ENCODE peak calls at places on chromosomes 7 and 10, in four cellular contexts. One of them, this sample, is unnamed.

GRCh38 chr10:127908106-127908957 is 1.4 kb downstream of the PTPRE start:
- DNase-seq in PC-3: peak; percentile 82
- DNase-seq in hepatocyte: no peak
- DNase-seq in AG09309: peak; percentile 42
- DNase-seq in this sample: peak; percentile 42

GRCh38 chr10:49139866-49140195 is 6.0 kb upstream of the FAM170B start:
- DNase-seq in PC-3: peak; percentile 95
- DNase-seq in hepatocyte: no peak
- DNase-seq in AG09309: peak; percentile 82
- DNase-seq in this sample: no peak

GRCh38 chr7:44268671-44269070 is 56.7 kb downstream of the CAMK2B start:
- DNase-seq in AG09309: no peak
- DNase-seq in hepatocyte: no peak
- DNase-seq in PC-3: no peak
- DNase-seq in this sample: no peak

GRCh38 chr10:50576245-50576815 is 47.4 kb downstream of the SGMS1 start:
- DNase-seq in PC-3: peak; percentile 80
- DNase-seq in AG09309: no peak
- DNase-seq in hepatocyte: no peak
- DNase-seq in this sample: peak; percentile 24

GRCh38 chr7:27198138-27198841 is 1.6 kb downstream of the HOXA13 start:
- DNase-seq in AG09309: no peak
- DNase-seq in PC-3: peak; percentile 31
- DNase-seq in hepatocyte: no peak
- DNase-seq in this sample: no peak

GRCh38 chr10:132298038-132298935 is 9.5 kb downstream of the STK32C start:
- DNase-seq in PC-3: no peak
- DNase-seq in AG09309: no peak
- DNase-seq in hepatocyte: no peak
- DNase-seq in this sample: no peak

GRCh38 chr10:48523820-48524758 is 80.8 kb downstream of the ARHGAP22 start:
- DNase-seq in hepatocyte: peak; percentile 23
- DNase-seq in PC-3: peak; percentile 37
- DNase-seq in AG09309: no peak
- DNase-seq in this sample: peak; percentile 54

GRCh38 chr7:92609921-92610518 is 19.8 kb upstream of the FAM133B start:
- DNase-seq in hepatocyte: no peak
- DNase-seq in AG09309: no peak
- DNase-seq in PC-3: peak; percentile 41
- DNase-seq in this sample: no peak

GRCh38 chr7:27910341-27910740 is 170.4 kb downstream of the TAX1BP1 start:
- DNase-seq in hepatocyte: no peak
- DNase-seq in PC-3: no peak
- DNase-seq in AG09309: no peak
- DNase-seq in this sample: no peak

GRCh38 chr7:50341709-50342108 is 37.2 kb downstream of the IKZF1 start:
- DNase-seq in AG09309: no peak
- DNase-seq in hepatocyte: no peak
- DNase-seq in PC-3: no peak
- DNase-seq in this sample: no peak

GRCh38 chr10:88515235-88515634 is 67.9 kb downstream of the RNLS start:
- DNase-seq in AG09309: no peak
- DNase-seq in PC-3: no peak
- DNase-seq in hepatocyte: no peak
- DNase-seq in this sample: no peak

GRCh38 chr7:78760620-78761355 is 692.7 kb downstream of the MAGI2 start:
- DNase-seq in PC-3: peak; percentile 12
- DNase-seq in hepatocyte: no peak
- DNase-seq in AG09309: no peak
- DNase-seq in this sample: no peak

GRCh38 chr10:74704629-74705360 is 121.6 kb upstream of the KAT6B start:
- DNase-seq in PC-3: peak; percentile 95
- DNase-seq in hepatocyte: no peak
- DNase-seq in AG09309: no peak
- DNase-seq in this sample: no peak

GRCh38 chr10:29634764-29635625 is at the start of gene SVIL:
- DNase-seq in AG09309: no peak
- DNase-seq in hepatocyte: peak; percentile 74
- DNase-seq in PC-3: peak; percentile 33
- DNase-seq in this sample: no peak

GRCh38 chr10:13716161-13717071 is 129.7 kb downstream of the PRPF18 start:
- DNase-seq in AG09309: no peak
- DNase-seq in PC-3: no peak
- DNase-seq in hepatocyte: no peak
- DNase-seq in this sample: no peak

GRCh38 chr10:124875596-124875995 is 66.3 kb upstream of the ZRANB1 start:
- DNase-seq in AG09309: peak; percentile 17
- DNase-seq in PC-3: peak; percentile 7
- DNase-seq in hepatocyte: no peak
- DNase-seq in this sample: no peak

GRCh38 chr7:45120-46090 is 147.0 kb upstream of the FAM20C start:
- DNase-seq in PC-3: no peak
- DNase-seq in AG09309: no peak
- DNase-seq in hepatocyte: no peak
- DNase-seq in this sample: no peak

GRCh38 chr7:100674441-100675407 is 1.2 kb downstream of the GNB2 start:
- DNase-seq in PC-3: no peak
- DNase-seq in hepatocyte: peak; percentile 60
- DNase-seq in AG09309: no peak
- DNase-seq in this sample: no peak

GRCh38 chr7:47576031-47576908 is 5.6 kb downstream of the TNS3 start:
- DNase-seq in hepatocyte: peak; percentile 78
- DNase-seq in PC-3: peak; percentile 96
- DNase-seq in AG09309: no peak
- DNase-seq in this sample: peak; percentile 97

GRCh38 chr7:50342616-50343114 is 38.1 kb downstream of the IKZF1 start:
- DNase-seq in hepatocyte: no peak
- DNase-seq in PC-3: no peak
- DNase-seq in AG09309: no peak
- DNase-seq in this sample: no peak

GRCh38 chr7:132580277-132580676 is 4.0 kb upstream of the PLXNA4 start:
- DNase-seq in hepatocyte: peak; percentile 22
- DNase-seq in AG09309: no peak
- DNase-seq in PC-3: peak; percentile 54
- DNase-seq in this sample: no peak

DNA sequence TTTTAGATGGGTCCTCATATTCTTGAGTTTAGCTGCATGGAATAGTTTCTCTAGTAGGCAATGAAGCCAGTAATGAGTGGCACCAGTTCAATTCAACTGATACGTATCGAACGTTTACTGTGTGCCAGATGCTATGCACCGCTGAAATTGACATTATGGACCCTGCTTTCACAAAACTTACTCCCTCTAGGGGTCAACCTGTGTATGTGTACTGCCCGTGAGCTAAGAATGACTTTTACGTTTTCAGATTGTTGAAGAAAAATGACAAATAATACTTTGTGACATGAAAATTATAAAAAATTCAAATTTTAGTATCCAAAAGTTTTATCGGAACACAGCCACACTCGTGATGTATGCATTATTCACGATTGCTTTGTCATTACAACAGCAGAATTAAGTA is 95.5 kb downstream of the ZMYND11 start:
- DNase-seq in hepatocyte: no peak
- DNase-seq in PC-3: peak; percentile 27
- DNase-seq in AG09309: no peak
- DNase-seq in this sample: no peak
- TF ChIP-seq CTCF in hepatocyte: peak; percentile 19
- TF ChIP-seq CTCF in PC-3: peak; percentile 60
- TF ChIP-seq CTCF in AG09309: peak; percentile 43
- TF ChIP-seq CTCF in this sample: peak; percentile 25

GRCh38 chr10:112435013-112435619 is 11.6 kb downstream of the ZDHHC6 start:
- DNase-seq in AG09309: peak; percentile 16
- DNase-seq in hepatocyte: peak; percentile 43
- DNase-seq in PC-3: peak; percentile 60
- DNase-seq in this sample: no peak
- TF ChIP-seq CTCF in AG09309: no peak
- TF ChIP-seq CTCF in hepatocyte: peak; percentile 64
- TF ChIP-seq CTCF in PC-3: peak; percentile 68
- TF ChIP-seq CTCF in this sample: peak; percentile 35

DNA sequence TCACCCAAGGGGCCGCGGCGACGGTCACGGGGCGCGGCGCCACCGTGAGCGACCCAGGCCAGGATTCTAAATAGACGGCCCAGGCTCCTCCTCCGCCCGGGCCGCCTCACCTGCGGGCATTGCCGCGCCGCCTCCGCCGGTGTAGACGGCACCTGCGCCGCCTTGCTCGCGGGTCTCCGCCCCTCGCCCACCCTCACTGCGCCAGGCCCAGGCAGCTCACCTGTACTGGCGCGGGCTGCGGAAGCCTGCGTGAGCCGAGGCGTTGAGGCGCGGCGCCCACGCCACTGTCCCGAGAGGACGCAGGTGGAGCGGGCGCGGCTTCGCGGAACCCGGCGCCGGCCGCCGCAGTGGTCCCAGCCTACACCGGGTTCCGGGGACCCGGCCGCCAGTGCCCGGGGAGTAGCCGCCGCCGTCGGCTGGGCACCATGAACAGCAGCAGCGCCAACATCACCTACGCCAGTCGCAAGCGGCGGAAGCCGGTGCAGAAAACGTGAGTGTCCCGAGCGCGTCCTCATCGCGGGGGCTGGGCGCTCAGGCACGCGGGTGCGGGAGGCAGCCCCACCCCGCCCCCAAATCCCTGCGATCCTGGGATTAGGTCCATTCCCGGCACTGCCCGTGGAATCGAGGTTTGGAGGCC is 506 bp downstream of the AHR start:
- DNase-seq in PC-3: peak; percentile 41
- DNase-seq in hepatocyte: peak; percentile 63
- DNase-seq in AG09309: no peak
- DNase-seq in this sample: peak; percentile 70
- TF ChIP-seq CTCF in PC-3: no peak
- TF ChIP-seq CTCF in hepatocyte: no peak
- TF ChIP-seq CTCF in AG09309: no peak
- TF ChIP-seq CTCF in this sample: no peak

GRCh38 chr10:97101166-97101940 is 84.4 kb downstream of the SLIT1 start:
- DNase-seq in hepatocyte: no peak
- DNase-seq in PC-3: no peak
- DNase-seq in AG09309: no peak
- DNase-seq in this sample: no peak
- TF ChIP-seq CTCF in hepatocyte: no peak
- TF ChIP-seq CTCF in PC-3: no peak
- TF ChIP-seq CTCF in AG09309: peak; percentile 2
- TF ChIP-seq CTCF in this sample: no peak

DNA sequence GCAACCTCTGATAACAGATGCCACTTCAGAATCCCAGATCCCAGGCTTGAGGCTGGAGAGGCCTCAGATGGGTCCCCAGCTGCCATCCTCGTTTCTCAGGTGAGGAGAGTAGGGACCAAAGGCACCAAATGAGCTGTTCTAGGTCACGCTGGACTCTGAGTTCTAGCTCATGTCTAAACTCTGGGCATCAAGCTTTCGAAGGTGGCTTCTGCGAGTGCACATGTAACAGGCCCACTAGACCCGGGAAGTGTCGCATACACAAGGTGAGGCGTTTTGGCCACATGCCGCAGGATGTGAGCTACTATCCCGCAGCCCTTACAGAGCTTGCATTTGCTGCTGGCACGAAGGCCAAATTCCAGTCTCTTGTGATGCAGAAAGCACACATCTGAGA is 355.1 kb upstream of the SHH start:
- DNase-seq in hepatocyte: no peak
- DNase-seq in AG09309: no peak
- DNase-seq in PC-3: no peak
- DNase-seq in this sample: no peak
- TF ChIP-seq CTCF in hepatocyte: no peak
- TF ChIP-seq CTCF in AG09309: no peak
- TF ChIP-seq CTCF in PC-3: no peak
- TF ChIP-seq CTCF in this sample: no peak

DNA sequence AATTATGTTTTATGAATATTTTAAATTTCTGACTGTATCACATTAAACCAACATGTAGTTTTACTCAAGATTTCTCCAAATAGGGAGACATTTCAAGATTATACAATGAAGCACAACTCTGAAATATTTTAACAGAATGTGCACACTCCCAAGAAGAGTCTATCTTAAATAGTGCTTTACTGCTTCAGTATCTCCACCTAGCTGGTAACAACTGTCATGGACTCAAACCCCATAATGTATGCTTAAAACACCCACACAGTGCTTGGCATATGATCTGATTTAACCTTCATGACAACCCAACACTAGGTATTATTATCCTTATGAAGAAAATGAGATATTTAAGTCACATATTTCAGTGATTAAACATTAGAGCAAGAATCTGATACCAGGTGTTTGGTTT is 45.9 kb downstream of the ASZ1 start:
- DNase-seq in AG09309: no peak
- DNase-seq in PC-3: no peak
- DNase-seq in hepatocyte: no peak
- DNase-seq in this sample: no peak
- TF ChIP-seq CTCF in AG09309: peak; percentile 25
- TF ChIP-seq CTCF in PC-3: no peak
- TF ChIP-seq CTCF in hepatocyte: peak; percentile 9
- TF ChIP-seq CTCF in this sample: no peak

GRCh38 chr10:62804384-62805138 is at the start of gene ADO:
- DNase-seq in hepatocyte: peak; percentile 94
- DNase-seq in AG09309: peak; percentile 25
- DNase-seq in PC-3: peak; percentile 97
- DNase-seq in this sample: peak; percentile 89
- TF ChIP-seq CTCF in hepatocyte: no peak
- TF ChIP-seq CTCF in AG09309: no peak
- TF ChIP-seq CTCF in PC-3: no peak
- TF ChIP-seq CTCF in this sample: no peak

This sample was measured in Calu3.